ENCODE peak calls at places on chromosomes 11 and 22, in six cellular contexts. One of them, this sample, is unnamed.

GRCh38 chr22:49995413-49996191 is 17.0 kb downstream of the IL17REL start:
- DNase-seq in ascending aorta: no peak
- DNase-seq in choroid plexus epithelial cell: no peak
- DNase-seq in tibial artery: peak
- DNase-seq in psoas muscle: no peak
- DNase-seq in CD8-positive, alpha-beta T cell: no peak
- DNase-seq in this sample: peak

GRCh38 chr11:86940122-86940777 is 14.9 kb downstream of the FZD4 start:
- DNase-seq in ascending aorta: no peak
- DNase-seq in choroid plexus epithelial cell: peak
- DNase-seq in tibial artery: peak
- DNase-seq in psoas muscle: peak
- DNase-seq in CD8-positive, alpha-beta T cell: no peak
- DNase-seq in this sample: peak

GRCh38 chr22:37681556-37682049 is 4.5 kb upstream of the NOL12 start:
- DNase-seq in ascending aorta: no peak
- DNase-seq in choroid plexus epithelial cell: peak
- DNase-seq in tibial artery: peak
- DNase-seq in psoas muscle: peak
- DNase-seq in CD8-positive, alpha-beta T cell: peak
- DNase-seq in this sample: peak

GRCh38 chr11:61543606-61544306 is 35.2 kb downstream of the LRRC10B start:
- DNase-seq in ascending aorta: no peak
- DNase-seq in choroid plexus epithelial cell: peak
- DNase-seq in tibial artery: no peak
- DNase-seq in psoas muscle: no peak
- DNase-seq in CD8-positive, alpha-beta T cell: no peak
- DNase-seq in this sample: no peak

GRCh38 chr11:16946477-16947282 is 67.5 kb downstream of the PLEKHA7 start:
- DNase-seq in ascending aorta: no peak
- DNase-seq in choroid plexus epithelial cell: no peak
- DNase-seq in tibial artery: no peak
- DNase-seq in psoas muscle: no peak
- DNase-seq in CD8-positive, alpha-beta T cell: no peak
- DNase-seq in this sample: no peak

GRCh38 chr11:83764643-83765042 is 478.5 kb upstream of the CCDC90B start:
- DNase-seq in ascending aorta: no peak
- DNase-seq in choroid plexus epithelial cell: no peak
- DNase-seq in tibial artery: no peak
- DNase-seq in psoas muscle: no peak
- DNase-seq in CD8-positive, alpha-beta T cell: no peak
- DNase-seq in this sample: no peak

GRCh38 chr11:129372609-129373488 is 2.8 kb upstream of the BARX2 start:
- DNase-seq in ascending aorta: no peak
- DNase-seq in choroid plexus epithelial cell: no peak
- DNase-seq in tibial artery: no peak
- DNase-seq in psoas muscle: no peak
- DNase-seq in CD8-positive, alpha-beta T cell: no peak
- DNase-seq in this sample: no peak

GRCh38 chr11:72573380-72573949 is 100.8 kb downstream of the PDE2A start:
- DNase-seq in ascending aorta: no peak
- DNase-seq in choroid plexus epithelial cell: peak
- DNase-seq in tibial artery: no peak
- DNase-seq in psoas muscle: no peak
- DNase-seq in CD8-positive, alpha-beta T cell: no peak
- DNase-seq in this sample: no peak

GRCh38 chr11:12200359-12201015 is 90.1 kb downstream of the MICAL2 start:
- DNase-seq in ascending aorta: no peak
- DNase-seq in choroid plexus epithelial cell: peak
- DNase-seq in tibial artery: peak
- DNase-seq in psoas muscle: peak
- DNase-seq in CD8-positive, alpha-beta T cell: no peak
- DNase-seq in this sample: no peak

DNA sequence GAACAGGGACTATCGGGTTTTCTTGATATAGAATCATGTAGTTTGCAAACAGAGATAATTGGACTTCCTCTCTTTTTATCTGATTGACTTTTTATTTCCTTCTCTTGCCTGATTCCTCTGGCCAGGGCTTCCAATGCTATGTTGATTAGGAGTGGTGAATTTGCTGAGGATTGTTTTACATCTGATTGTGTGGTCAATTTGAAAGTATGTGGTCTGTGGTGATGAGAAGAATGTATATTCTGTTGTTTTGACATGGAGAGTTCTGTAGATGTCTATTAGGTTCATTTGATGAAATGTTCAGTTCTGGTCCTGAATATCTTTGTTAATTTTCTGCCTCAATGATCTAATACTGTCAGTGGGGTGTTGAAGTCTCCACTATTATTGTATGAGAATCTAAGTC is 713.2 kb upstream of the CCDC179 start:
- DNase-seq in ascending aorta: no peak
- DNase-seq in choroid plexus epithelial cell: peak
- DNase-seq in tibial artery: no peak
- DNase-seq in psoas muscle: no peak
- DNase-seq in CD8-positive, alpha-beta T cell: no peak
- DNase-seq in this sample: no peak
- TF ChIP-seq CTCF in ascending aorta: no peak
- TF ChIP-seq CTCF in choroid plexus epithelial cell: no peak
- TF ChIP-seq CTCF in tibial artery: no peak
- TF ChIP-seq CTCF in psoas muscle: no peak
- TF ChIP-seq CTCF in CD8-positive, alpha-beta T cell: no peak
- TF ChIP-seq CTCF in this sample: no peak

DNA sequence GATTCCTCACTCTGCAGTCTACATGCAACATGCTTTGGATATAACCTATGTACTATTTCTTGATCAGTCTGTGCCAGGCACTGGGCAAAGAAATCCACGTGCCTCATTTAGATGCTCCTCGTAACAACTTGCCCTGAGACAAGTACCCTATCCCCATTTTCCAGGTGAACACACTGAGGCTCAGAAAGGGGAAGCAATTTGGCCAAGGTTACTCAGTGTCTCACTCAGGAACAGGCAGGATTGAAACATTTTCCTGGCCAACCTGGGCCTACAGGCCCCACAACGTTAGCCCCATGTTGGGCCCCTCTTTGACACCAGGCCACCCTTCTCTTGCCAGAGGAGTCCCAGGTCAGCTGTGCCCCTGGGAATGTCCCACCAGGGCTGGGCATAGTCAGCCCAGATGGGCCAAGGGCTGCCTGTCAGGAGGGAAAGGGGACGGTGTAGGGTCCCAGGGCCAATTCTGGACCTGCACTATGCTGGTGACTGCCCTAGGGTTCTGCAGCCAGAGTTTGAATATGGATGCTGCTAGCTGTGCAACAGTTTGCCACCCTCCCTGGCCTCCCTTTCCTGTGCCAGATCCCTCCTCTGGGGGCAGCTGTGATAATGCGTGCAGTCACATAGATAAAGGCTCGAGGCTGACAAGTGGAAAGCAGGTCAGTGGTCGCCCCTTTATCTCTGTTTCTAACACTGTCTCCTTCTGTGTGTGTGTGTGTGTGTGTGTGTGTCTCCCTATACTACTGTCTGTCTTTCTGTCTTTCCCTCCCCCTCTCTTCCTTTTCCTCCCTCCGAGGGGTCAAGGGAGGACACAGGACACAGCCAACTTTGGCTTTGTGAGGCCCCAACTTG is 10.4 kb upstream of the EMID1 start:
- DNase-seq in ascending aorta: no peak
- DNase-seq in choroid plexus epithelial cell: no peak
- DNase-seq in tibial artery: peak
- DNase-seq in psoas muscle: no peak
- DNase-seq in CD8-positive, alpha-beta T cell: no peak
- DNase-seq in this sample: no peak
- TF ChIP-seq CTCF in ascending aorta: no peak
- TF ChIP-seq CTCF in choroid plexus epithelial cell: no peak
- TF ChIP-seq CTCF in tibial artery: no peak
- TF ChIP-seq CTCF in psoas muscle: no peak
- TF ChIP-seq CTCF in CD8-positive, alpha-beta T cell: no peak
- TF ChIP-seq CTCF in this sample: no peak

DNA sequence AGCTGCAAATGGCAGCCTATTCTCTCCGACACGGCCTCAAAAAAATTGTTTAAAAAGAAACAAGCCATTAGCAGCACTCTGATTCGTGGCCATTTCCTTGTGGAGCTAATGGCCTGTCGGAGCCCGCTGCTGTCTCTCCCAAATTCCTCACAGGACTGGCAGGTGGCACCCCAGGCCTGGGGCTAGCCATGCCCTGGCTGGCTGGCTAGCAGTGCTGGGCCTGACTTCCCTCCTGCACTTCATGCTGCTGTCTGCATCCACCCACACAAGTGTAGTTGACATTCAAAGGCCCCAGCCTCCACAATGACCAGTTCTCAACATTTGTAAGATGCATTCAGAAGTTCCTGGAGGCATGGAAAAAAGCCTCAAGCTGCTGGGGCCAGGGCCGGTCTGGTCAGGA is 61.5 kb downstream of the SMCO4 start:
- DNase-seq in ascending aorta: no peak
- DNase-seq in choroid plexus epithelial cell: no peak
- DNase-seq in tibial artery: no peak
- DNase-seq in psoas muscle: no peak
- DNase-seq in CD8-positive, alpha-beta T cell: no peak
- DNase-seq in this sample: no peak
- TF ChIP-seq CTCF in ascending aorta: peak
- TF ChIP-seq CTCF in choroid plexus epithelial cell: no peak
- TF ChIP-seq CTCF in tibial artery: no peak
- TF ChIP-seq CTCF in psoas muscle: peak
- TF ChIP-seq CTCF in CD8-positive, alpha-beta T cell: no peak
- TF ChIP-seq CTCF in this sample: no peak

GRCh38 chr11:69797156-69797555 is 22.0 kb upstream of the FGF4 start:
- DNase-seq in ascending aorta: no peak
- DNase-seq in choroid plexus epithelial cell: no peak
- DNase-seq in tibial artery: no peak
- DNase-seq in psoas muscle: no peak
- DNase-seq in CD8-positive, alpha-beta T cell: no peak
- DNase-seq in this sample: no peak
- TF ChIP-seq CTCF in ascending aorta: no peak
- TF ChIP-seq CTCF in choroid plexus epithelial cell: peak
- TF ChIP-seq CTCF in tibial artery: no peak
- TF ChIP-seq CTCF in psoas muscle: no peak
- TF ChIP-seq CTCF in CD8-positive, alpha-beta T cell: no peak
- TF ChIP-seq CTCF in this sample: no peak

DNA sequence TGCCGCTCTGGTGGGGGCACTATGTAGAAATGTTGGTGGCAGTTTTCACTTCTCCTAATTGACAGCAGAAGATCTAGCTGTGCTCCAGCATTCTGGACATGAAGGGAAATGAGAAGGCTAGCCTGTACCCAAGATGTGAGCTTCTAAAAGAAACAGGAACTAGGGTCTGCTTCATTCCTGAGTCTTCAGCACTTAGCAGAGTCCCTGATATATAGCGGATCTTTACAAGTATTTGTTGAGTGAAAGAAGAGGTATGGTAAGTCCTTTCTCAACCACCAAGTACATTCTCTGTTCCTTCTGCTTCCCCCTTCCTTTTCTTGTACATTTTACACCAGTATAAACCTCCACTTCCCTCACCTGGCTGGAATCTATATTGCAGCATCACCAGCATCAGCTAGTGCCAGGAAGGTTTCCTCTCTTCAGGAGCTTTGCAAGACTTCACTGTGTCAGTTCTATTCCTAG is 408.3 kb upstream of the CADM1 start:
- DNase-seq in ascending aorta: no peak
- DNase-seq in choroid plexus epithelial cell: no peak
- DNase-seq in tibial artery: no peak
- DNase-seq in psoas muscle: no peak
- DNase-seq in CD8-positive, alpha-beta T cell: no peak
- DNase-seq in this sample: no peak
- TF ChIP-seq CTCF in ascending aorta: no peak
- TF ChIP-seq CTCF in choroid plexus epithelial cell: no peak
- TF ChIP-seq CTCF in tibial artery: no peak
- TF ChIP-seq CTCF in psoas muscle: peak
- TF ChIP-seq CTCF in CD8-positive, alpha-beta T cell: no peak
- TF ChIP-seq CTCF in this sample: no peak

GRCh38 chr11:67502328-67502979 is 2.7 kb downstream of the PITPNM1 start:
- DNase-seq in ascending aorta: no peak
- DNase-seq in choroid plexus epithelial cell: no peak
- DNase-seq in tibial artery: no peak
- DNase-seq in psoas muscle: no peak
- DNase-seq in CD8-positive, alpha-beta T cell: no peak
- DNase-seq in this sample: no peak
- TF ChIP-seq CTCF in ascending aorta: no peak
- TF ChIP-seq CTCF in choroid plexus epithelial cell: no peak
- TF ChIP-seq CTCF in tibial artery: no peak
- TF ChIP-seq CTCF in psoas muscle: no peak
- TF ChIP-seq CTCF in CD8-positive, alpha-beta T cell: no peak
- TF ChIP-seq CTCF in this sample: no peak

DNA sequence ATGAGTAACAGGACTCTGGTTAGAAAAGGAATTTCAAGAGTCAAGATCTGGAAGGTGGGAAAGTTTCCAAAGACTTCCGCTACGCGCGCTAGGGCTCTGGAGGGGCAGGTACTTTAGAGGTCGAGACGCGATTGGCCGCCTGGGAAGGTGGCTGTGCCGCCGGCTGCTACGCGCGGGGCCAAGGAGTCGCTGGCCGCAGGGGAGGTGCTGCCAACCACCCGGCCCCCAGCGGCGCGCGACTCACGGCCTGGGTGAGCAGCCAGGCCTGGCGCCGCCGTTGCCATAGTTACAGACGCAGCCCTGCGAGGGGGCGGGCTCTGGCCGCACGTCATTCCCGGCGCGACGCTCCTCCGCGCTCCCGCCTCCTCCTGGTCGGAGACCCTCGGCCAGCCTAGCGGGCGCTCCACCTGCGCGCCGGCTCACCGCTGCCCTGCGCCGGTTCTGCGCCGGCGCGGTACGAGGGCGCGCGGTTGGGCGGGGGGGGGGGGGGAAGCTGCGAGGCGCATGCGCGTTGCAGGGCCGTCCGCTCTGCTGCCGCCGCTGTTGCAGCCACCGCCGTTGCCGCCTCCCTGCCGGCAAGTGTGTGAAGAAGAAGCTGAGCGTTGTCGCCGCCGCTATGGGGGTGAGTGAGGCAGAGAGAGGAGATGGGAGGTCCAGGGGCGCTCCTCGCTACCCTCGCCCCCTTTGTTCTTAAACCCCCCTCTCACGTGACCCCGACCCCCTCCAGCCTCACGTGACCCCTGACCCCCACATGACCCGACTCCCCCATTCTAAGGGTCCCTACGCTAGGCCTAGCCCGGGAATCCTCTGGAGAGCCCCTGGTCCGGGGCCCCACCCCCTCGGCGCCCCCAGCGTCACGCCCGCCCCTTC is at the start of gene NAA40:
- DNase-seq in ascending aorta: peak
- DNase-seq in choroid plexus epithelial cell: peak
- DNase-seq in tibial artery: peak
- DNase-seq in psoas muscle: peak
- DNase-seq in CD8-positive, alpha-beta T cell: peak
- DNase-seq in this sample: peak
- TF ChIP-seq CTCF in ascending aorta: no peak
- TF ChIP-seq CTCF in choroid plexus epithelial cell: no peak
- TF ChIP-seq CTCF in tibial artery: peak
- TF ChIP-seq CTCF in psoas muscle: no peak
- TF ChIP-seq CTCF in CD8-positive, alpha-beta T cell: no peak
- TF ChIP-seq CTCF in this sample: no peak

GRCh38 chr11:94128746-94129504 is at the start of gene PANX1:
- DNase-seq in ascending aorta: no peak
- DNase-seq in choroid plexus epithelial cell: peak
- DNase-seq in tibial artery: peak
- DNase-seq in psoas muscle: peak
- DNase-seq in CD8-positive, alpha-beta T cell: peak
- DNase-seq in this sample: peak
- TF ChIP-seq CTCF in ascending aorta: no peak
- TF ChIP-seq CTCF in choroid plexus epithelial cell: no peak
- TF ChIP-seq CTCF in tibial artery: no peak
- TF ChIP-seq CTCF in psoas muscle: no peak
- TF ChIP-seq CTCF in CD8-positive, alpha-beta T cell: no peak
- TF ChIP-seq CTCF in this sample: no peak

GRCh38 chr22:47095395-47096122 is 333.1 kb downstream of the TBC1D22A start:
- DNase-seq in ascending aorta: no peak
- DNase-seq in choroid plexus epithelial cell: peak
- DNase-seq in tibial artery: no peak
- DNase-seq in psoas muscle: no peak
- DNase-seq in CD8-positive, alpha-beta T cell: no peak
- DNase-seq in this sample: no peak
- TF ChIP-seq CTCF in ascending aorta: no peak
- TF ChIP-seq CTCF in choroid plexus epithelial cell: no peak
- TF ChIP-seq CTCF in tibial artery: no peak
- TF ChIP-seq CTCF in psoas muscle: no peak
- TF ChIP-seq CTCF in CD8-positive, alpha-beta T cell: no peak
- TF ChIP-seq CTCF in this sample: no peak

This sample was measured in gastrocnemius medialis.